ENCODE peak calls at places on chromosomes 5 and 9, in seven cellular contexts. R is Peyer's patch; W is NCI-H2081; T is activated CD8-positive, alpha-beta memory T cell treated with anti-CD3 and anti-CD28 coated beads for 24 hours; S is activated effector memory CD4-positive, alpha-beta T cell treated with Interleukin-2 at 50 U/mL for 16 hours; Z is AG04449; A is GM13976. N is an unnamed sample.
A peak's percentile ranks its signal among the peaks of the same experiment; 100 is the strongest.

GRCh38 chr5:52665544-52665943 is 122.2 kb upstream of the ITGA1 start:
- DNase-seq in Z (no peak), T (no peak), A (no peak), S (no peak), W (no peak), R (no peak), N (no peak)

GRCh38 chr5:5231576-5231975 is 91.4 kb downstream of the ADAMTS16 start:
- DNase-seq in R (no peak), W (no peak), A (no peak), Z (no peak), S (no peak), T (no peak), N (no peak)

GRCh38 chr5:81207009-81207408 is 26.1 kb upstream of the CKMT2 start:
- DNase-seq in R (no peak), W (no peak), S (no peak), T (no peak), A (no peak), Z (no peak), N (no peak)

GRCh38 chr5:39080597-39081204 is 6.5 kb upstream of the RICTOR start:
- DNase-seq in W (peak; percentile 50), T (no peak), Z (no peak), S (no peak), R (no peak), A (peak; percentile 46), N (peak; percentile 41)

GRCh38 chr5:137613554-137614265 is 114.6 kb upstream of the SPOCK1 start:
- DNase-seq in R (no peak), T (peak; percentile 40), W (no peak), S (no peak), Z (no peak), A (no peak), N (no peak)

GRCh38 chr9:117744856-117745389 is 40.7 kb downstream of the TLR4 start:
- DNase-seq in A (peak; percentile 13), W (no peak), S (no peak), R (no peak), T (no peak), Z (no peak), N (peak; percentile 4)

GRCh38 chr5:79225026-79225425 is 10.9 kb upstream of the JMY start:
- DNase-seq in Z (no peak), A (no peak), T (no peak), R (no peak), W (no peak), S (no peak), N (no peak)

GRCh38 chr9:81874926-81875325 is 53.3 kb upstream of the SPATA31D4 start:
- DNase-seq in W (no peak), S (no peak), R (no peak), A (no peak), Z (peak; percentile 69), T (no peak), N (no peak)

GRCh38 chr5:59367791-59368394 is 525.6 kb downstream of the PDE4D start:
- DNase-seq in R (no peak), S (no peak), W (peak; percentile 8), T (peak; percentile 59), A (peak; percentile 31), Z (peak; percentile 23), N (peak; percentile 15)

GRCh38 chr5:118236108-118236849 is 752.1 kb downstream of the DTWD2 start:
- DNase-seq in Z (no peak), R (no peak), T (no peak), S (no peak), A (peak; percentile 3), W (no peak), N (no peak)

GRCh38 chr5:2581418-2581817 is 170.1 kb downstream of the IRX2 start:
- DNase-seq in A (no peak), R (no peak), T (no peak), S (no peak), Z (no peak), W (no peak), N (no peak)

GRCh38 chr5:41856644-41857491 is 13.4 kb downstream of the OXCT1 start:
- DNase-seq in A (peak; percentile 42), S (no peak), W (peak; percentile 85), R (peak; percentile 22), T (no peak), Z (no peak), N (peak; percentile 59)

GRCh38 chr9:77640741-77641580 is 7.2 kb downstream of the GNA14 start:
- DNase-seq in Z (no peak), S (no peak), R (no peak), W (no peak), T (no peak), A (no peak), N (no peak)

GRCh38 chr9:135282001-135282731 is 194.7 kb downstream of the OLFM1 start:
- DNase-seq in S (no peak), W (peak; percentile 60), R (no peak), T (no peak), A (no peak), Z (no peak), N (no peak)